ENCODE peak calls at places on chromosomes 5 and 9, in seven cellular contexts. Q is tibial artery; V is activated naive CD8-positive, alpha-beta T cell treated with anti-CD3 and anti-CD28 coated beads, Interleukin-2, amount 10 ng/mL, durations not matched to agents 7 days and 5 days; I is effector memory CD8-positive, alpha-beta T cell; T is AG08396; R is colonic mucosa; M is CD8-positive, alpha-beta T cell. O is an unnamed sample.

GRCh38 chr5:171749365-171749764 is 36.3 kb upstream of the SMIM23 start:
- DNase-seq in Q (no peak), T (no peak), I (no peak), V (no peak), R (no peak), M (no peak), O (no peak)

GRCh38 chr9:120713257-120714087 is 798 bp downstream of the MEGF9 start:
- DNase-seq in R (peak), I (no peak), M (no peak), T (peak), V (peak), Q (no peak), O (peak)

GRCh38 chr5:107553063-107553676 is 117.6 kb downstream of the EFNA5 start:
- DNase-seq in Q (no peak), I (no peak), V (no peak), M (no peak), T (no peak), R (no peak), O (peak)

GRCh38 chr5:66850354-66851075 is 254.3 kb downstream of the MAST4 start:
- DNase-seq in T (no peak), Q (no peak), I (no peak), R (no peak), V (no peak), M (no peak), O (no peak)

GRCh38 chr5:111133436-111133751 is 41.2 kb downstream of the WDR36 start:
- DNase-seq in R (no peak), Q (no peak), T (no peak), I (no peak), V (no peak), M (no peak), O (no peak)

GRCh38 chr9:18981471-18982245 is 51.4 kb downstream of the SAXO1 start:
- DNase-seq in I (no peak), R (no peak), M (no peak), T (no peak), V (no peak), Q (no peak), O (no peak)

GRCh38 chr9:5422276-5422675 is 15.4 kb downstream of the PLGRKT start:
- DNase-seq in T (no peak), M (no peak), I (no peak), R (no peak), V (no peak), Q (no peak), O (no peak)

GRCh38 chr9:23590601-23591000 is 235.4 kb downstream of the ELAVL2 start:
- DNase-seq in I (no peak), Q (no peak), M (no peak), R (no peak), V (no peak), T (no peak), O (no peak)

GRCh38 chr5:62011072-62011664 is 294.8 kb upstream of the KIF2A start:
- DNase-seq in M (no peak), V (no peak), R (no peak), T (no peak), Q (no peak), I (no peak), O (no peak)

GRCh38 chr9:123120131-123120530 is 86.7 kb downstream of the GPR21 start:
- DNase-seq in V (no peak), Q (no peak), T (no peak), M (no peak), I (no peak), R (no peak), O (no peak)

GRCh38 chr9:125532812-125533594 is 174.0 kb downstream of the MAPKAP1 start:
- DNase-seq in Q (no peak), T (no peak), R (no peak), M (no peak), V (no peak), I (no peak), O (no peak)

GRCh38 chr9:131467214-131467935 is 35.3 kb upstream of the POMT1 start:
- DNase-seq in T (no peak), R (no peak), M (no peak), I (no peak), V (peak), Q (no peak), O (no peak)

GRCh38 chr9:10331157-10331556 is 281.6 kb downstream of the PTPRD start:
- DNase-seq in I (no peak), T (no peak), Q (no peak), M (no peak), R (no peak), V (no peak), O (no peak)

GRCh38 chr9:131402073-131402472 is 8.2 kb downstream of the PRRC2B start:
- DNase-seq in I (no peak), R (no peak), T (no peak), M (no peak), Q (no peak), V (no peak), O (no peak)

GRCh38 chr5:97550164-97550563 is 367.1 kb upstream of the RIOK2 start:
- DNase-seq in V (no peak), M (no peak), Q (no peak), T (peak), I (no peak), R (no peak), O (peak)

GRCh38 chr9:5999443-6000104 is 15.8 kb downstream of the RANBP6 start:
- DNase-seq in T (no peak), V (no peak), Q (no peak), R (no peak), M (no peak), I (no peak), O (no peak)

GRCh38 chr5:112005533-112005926 is 248.5 kb upstream of the NREP start:
- DNase-seq in I (no peak), T (no peak), Q (no peak), M (no peak), R (no peak), V (no peak), O (no peak)

GRCh38 chr9:131204285-131204684 is 72.0 kb downstream of the FAM78A start:
- DNase-seq in M (no peak), I (no peak), T (no peak), Q (no peak), V (no peak), R (no peak), O (no peak)

GRCh38 chr5:129541648-129542251 is 81.7 kb downstream of the ADAMTS19 start:
- DNase-seq in Q (no peak), V (no peak), R (no peak), T (no peak), M (no peak), I (no peak), O (no peak)

GRCh38 chr5:162858770-162859169 is 578.6 kb upstream of the CCNG1 start:
- DNase-seq in Q (no peak), I (no peak), T (no peak), V (no peak), R (no peak), M (no peak), O (no peak)

GRCh38 chr5:4018007-4018406 is 422.4 kb downstream of the IRX1 start:
- DNase-seq in V (no peak), T (no peak), R (no peak), Q (no peak), M (no peak), I (no peak), O (no peak)

GRCh38 chr5:32651089-32651488 is 60.0 kb upstream of the NPR3 start:
- DNase-seq in R (no peak), Q (no peak), M (no peak), V (no peak), I (no peak), T (no peak), O (no peak)

GRCh38 chr5:119745976-119746375 is 116.6 kb downstream of the FAM170A start:
- DNase-seq in R (no peak), Q (no peak), I (no peak), M (no peak), V (no peak), T (no peak), O (no peak)

GRCh38 chr5:102010644-102011043 is 285.4 kb downstream of the SLCO4C1 start:
- DNase-seq in T (no peak), M (no peak), Q (no peak), V (no peak), R (no peak), I (no peak), O (no peak)

GRCh38 chr5:168776023-168776422 is 196.9 kb upstream of the PANK3 start:
- DNase-seq in I (no peak), Q (no peak), T (no peak), M (no peak), V (no peak), R (no peak), O (no peak)

GRCh38 chr9:126842977-126843799 is 17.3 kb upstream of the ZBTB34 start:
- DNase-seq in T (no peak), R (no peak), I (no peak), Q (no peak), V (no peak), M (no peak), O (no peak)

GRCh38 chr5:65084774-65085173 is 316.0 kb downstream of the CWC27 start:
- DNase-seq in I (no peak), Q (no peak), T (no peak), M (no peak), R (no peak), V (no peak), O (no peak)

GRCh38 chr9:114156658-114157421 is 1.5 kb downstream of the COL27A1 start:
- DNase-seq in V (peak), M (no peak), R (peak), Q (peak), T (peak), I (no peak), O (peak)

GRCh38 chr5:54722846-54723433 is 205.4 kb downstream of the SNX18 start:
- DNase-seq in M (no peak), R (no peak), T (no peak), Q (no peak), V (no peak), I (no peak), O (no peak)

GRCh38 chr9:95756101-95756500 is 119.4 kb upstream of the ERCC6L2 start:
- DNase-seq in Q (no peak), V (no peak), I (no peak), M (no peak), R (no peak), T (no peak), O (no peak)

GRCh38 chr5:146071171-146071570 is 34.2 kb downstream of the PLAC8L1 start:
- DNase-seq in V (no peak), I (no peak), R (no peak), M (no peak), T (no peak), Q (no peak), O (no peak)

GRCh38 chr5:79346420-79346824 is 110.5 kb downstream of the JMY start:
- DNase-seq in R (no peak), V (no peak), M (no peak), Q (no peak), T (peak), I (no peak), O (no peak)

GRCh38 chr9:94927762-94928158 is 201.3 kb downstream of the AOPEP start:
- DNase-seq in I (no peak), T (no peak), M (no peak), R (no peak), Q (no peak), V (no peak), O (no peak)

O was measured in osteoblast.